ENCODE peak calls at places on chromosomes 16 and 17, in eight cellular contexts. O is CD4-positive, alpha-beta memory T cell; B is Caco-2; I is A549; H is CD8-positive, alpha-beta memory T cell; S is mucosa of descending colon; V is H9; M is transverse colon. X is an unnamed sample. For H3K4me1, the result is how much of the 10 kb centered on the place peaks cover.

GRCh38 chr17:32269377-32269776 is 3.7 kb downstream of the RHBDL3 start:
- DNase-seq in O (no peak), B (no peak), I (no peak), H (no peak), S (no peak), V (no peak), M (no peak), X (peak)

GRCh38 chr17:39653662-39654331 is 11.4 kb upstream of the TCAP start:
- DNase-seq in O (peak), B (no peak), I (peak), H (peak), S (peak), V (peak), M (peak), X (peak)

GRCh38 chr16:64773184-64773583 is 348.7 kb downstream of the CDH11 start:
- DNase-seq in O (no peak), B (no peak), I (no peak), H (no peak), S (no peak), V (no peak), M (no peak), X (no peak)

GRCh38 chr17:81295678-81296381 is 723 bp upstream of the SLC38A10 start:
- DNase-seq in O (peak), B (peak), I (peak), H (peak), S (peak), V (peak), M (peak), X (no peak)

GRCh38 chr16:9050102-9050830 is 41.2 kb upstream of the HAPSTR1 start:
- DNase-seq in O (no peak), B (no peak), I (no peak), H (peak), S (no peak), V (peak), M (no peak), X (no peak)

GRCh38 chr16:85673529-85674417 is 15.0 kb downstream of the GINS2 start:
- DNase-seq in O (no peak), B (no peak), I (no peak), H (no peak), S (no peak), V (no peak), M (no peak), X (peak)

GRCh38 chr17:5921919-5922318 is 148.3 kb upstream of the WSCD1 start:
- DNase-seq in O (no peak), B (no peak), I (peak), H (no peak), S (no peak), V (no peak), M (no peak), X (no peak)

GRCh38 chr17:50053654-50053960 is 2.3 kb upstream of the ITGA3 start:
- DNase-seq in O (no peak), B (no peak), I (no peak), H (no peak), S (no peak), V (no peak), M (no peak), X (no peak)

GRCh38 chr16:80627108-80627507 is 86.3 kb downstream of the DYNLRB2 start:
- DNase-seq in O (no peak), B (no peak), I (no peak), H (no peak), S (no peak), V (no peak), M (no peak), X (no peak)

GRCh38 chr16:75466760-75467159 is 2.3 kb upstream of the TMEM170A start:
- DNase-seq in O (no peak), B (no peak), I (no peak), H (no peak), S (no peak), V (no peak), M (no peak), X (no peak)

GRCh38 chr17:76251478-76252039 is 11.3 kb upstream of the RNF157 start:
- DNase-seq in O (no peak), B (no peak), I (no peak), H (no peak), S (peak), V (no peak), M (no peak), X (no peak)

GRCh38 chr17:56172517-56172982 is 19.3 kb downstream of the ANKFN1 start:
- DNase-seq in O (no peak), B (no peak), I (no peak), H (no peak), S (no peak), V (peak), M (no peak), X (no peak)

GRCh38 chr16:31542763-31543162 is 15.1 kb downstream of the AHSP start:
- DNase-seq in O (no peak), B (no peak), I (no peak), H (no peak), S (no peak), V (no peak), M (no peak), X (no peak)

GRCh38 chr16:27472091-27473020 is 70.4 kb downstream of the IL21R start:
- DNase-seq in O (no peak), B (no peak), I (no peak), H (no peak), S (peak), V (no peak), M (no peak), X (no peak)

GRCh38 chr17:61499632-61500031 is 47.4 kb downstream of the TBX4 start:
- DNase-seq in O (no peak), B (no peak), I (no peak), H (no peak), S (no peak), V (no peak), M (no peak), X (no peak)

GRCh38 chr17:58280480-58281217 is at the start of gene MPO:
- DNase-seq in O (no peak), B (no peak), I (no peak), H (no peak), S (no peak), V (no peak), M (no peak), X (no peak)

GRCh38 chr16:19595043-19595767 is 39.7 kb downstream of the VPS35L start:
- DNase-seq in O (no peak), B (peak), I (peak), H (no peak), S (no peak), V (no peak), M (no peak), X (peak)

GRCh38 chr17:9467518-9467917 is 108.1 kb downstream of the STX8 start:
- DNase-seq in O (no peak), B (no peak), I (no peak), H (no peak), S (no peak), V (peak), M (no peak), X (no peak)

GRCh38 chr16:79593074-79593531 is 7.4 kb downstream of the MAF start:
- DNase-seq in O (no peak), B (no peak), I (no peak), H (no peak), S (no peak), V (no peak), M (no peak), X (no peak)

GRCh38 chr16:361341-361871 is 8.9 kb upstream of the AXIN1 start:
- DNase-seq in O (no peak), B (no peak), I (no peak), H (no peak), S (peak), V (no peak), M (no peak), X (no peak)

GRCh38 chr16:85181739-85182129 is 69.5 kb upstream of the CIBAR2 start:
- DNase-seq in O (no peak), B (no peak), I (no peak), H (no peak), S (no peak), V (no peak), M (no peak), X (no peak)

GRCh38 chr17:44606658-44607057 is 49.4 kb downstream of the FZD2 start:
- DNase-seq in O (no peak), B (no peak), I (no peak), H (no peak), S (no peak), V (no peak), M (no peak), X (no peak)

GRCh38 chr16:87489434-87490045 is 3.3 kb downstream of the ZCCHC14 start:
- DNase-seq in O (no peak), B (no peak), I (no peak), H (no peak), S (no peak), V (no peak), M (no peak), X (no peak)

GRCh38 chr17:76735586-76736348 is 1.4 kb downstream of the SRSF2 start:
- DNase-seq in O (no peak), B (no peak), I (no peak), H (no peak), S (no peak), V (no peak), M (no peak), X (no peak)

GRCh38 chr17:77510133-77510796 is 369.5 kb downstream of the SEC14L1 start:
- DNase-seq in O (no peak), B (no peak), I (no peak), H (no peak), S (no peak), V (no peak), M (no peak), X (no peak)

GRCh38 chr17:65783845-65784334 is 222.4 kb upstream of the AXIN2 start:
- DNase-seq in O (no peak), B (no peak), I (peak), H (no peak), S (no peak), V (no peak), M (peak), X (no peak)

GRCh38 chr16:4580245-4580644 is 24.1 kb downstream of the C16orf96 start:
- DNase-seq in O (no peak), B (no peak), I (no peak), H (no peak), S (no peak), V (no peak), M (no peak), X (no peak)

GRCh38 chr16:78310990-78311561 is 211.6 kb downstream of the WWOX start:
- DNase-seq in O (no peak), B (no peak), I (no peak), H (no peak), S (no peak), V (peak), M (no peak), X (no peak)

GRCh38 chr16:70691223-70692129 is 5.6 kb upstream of the MTSS2 start:
- DNase-seq in O (no peak), B (no peak), I (no peak), H (no peak), S (peak), V (no peak), M (peak), X (peak)

GRCh38 chr16:51919736-51920135 is 627.2 kb downstream of the TOX3 start:
- DNase-seq in O (no peak), B (no peak), I (no peak), H (no peak), S (no peak), V (no peak), M (no peak), X (no peak)

GRCh38 chr17:58385359-58385899 is 31.9 kb downstream of the RNF43 start:
- DNase-seq in O (no peak), B (no peak), I (no peak), H (no peak), S (no peak), V (no peak), M (no peak), X (no peak)

GRCh38 chr16:77995843-77996455 is 26.4 kb upstream of the CLEC3A start:
- DNase-seq in O (no peak), B (no peak), I (no peak), H (no peak), S (no peak), V (peak), M (no peak), X (no peak)

GRCh38 chr16:1398826-1399581 is 15.5 kb downstream of the UNKL start:
- DNase-seq in O (no peak), B (no peak), I (no peak), H (no peak), S (no peak), V (no peak), M (no peak), X (no peak)

GRCh38 chr17:83187782-83188311 is 108.4 kb downstream of the METRNL start:
- DNase-seq in O (no peak), B (no peak), I (no peak), H (no peak), S (no peak), V (peak), M (no peak), X (no peak)
- H3K4me1 ChIP-seq in O (under half), B (under half), I (under half), H (under half), S (under half), V (under half), M (under half), X (under half)

GRCh38 chr16:83901101-83901500 is 2.2 kb downstream of the MLYCD start:
- DNase-seq in O (no peak), B (no peak), I (no peak), H (no peak), S (no peak), V (no peak), M (no peak), X (no peak)
- H3K4me1 ChIP-seq in O (under half), B (under half), I (under half), H (under half), S (under half), V (under half), M (under half), X (under half)

DNA sequence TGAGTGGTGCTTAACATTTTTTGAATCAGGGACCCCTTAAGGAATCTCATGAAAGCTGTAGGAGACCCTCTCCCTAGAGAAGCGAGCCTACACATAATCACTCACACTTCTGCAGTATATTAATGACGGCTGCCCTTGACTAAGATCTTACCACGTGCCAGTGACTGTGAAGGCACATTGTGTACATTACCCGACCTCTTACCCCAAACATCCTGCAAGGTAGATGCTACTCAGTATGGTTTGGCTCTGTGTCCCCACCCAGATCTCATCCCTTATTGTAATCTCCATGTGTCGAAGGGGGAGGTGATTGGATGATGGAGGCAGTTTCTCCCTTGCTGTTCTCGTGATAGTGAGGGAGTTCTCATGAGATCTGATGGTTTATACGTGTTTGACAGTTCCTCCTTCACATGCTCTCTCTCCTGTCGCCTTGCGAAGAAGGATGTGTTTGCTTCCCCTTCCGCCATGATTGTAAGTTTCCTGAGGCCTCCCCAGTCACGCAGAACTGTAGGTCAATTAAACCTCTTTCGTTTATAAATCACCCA is 54.2 kb downstream of the RTN4RL1 start:
- DNase-seq in O (no peak), B (no peak), I (no peak), H (no peak), S (no peak), V (no peak), M (no peak), X (no peak)
- H3K4me1 ChIP-seq in O (under half), B (under half), I (under half), H (under half), S (under half), V (under half), M (under half), X (under half)

GRCh38 chr16:68382296-68382718 is 66.0 kb downstream of the SMPD3 start:
- DNase-seq in O (no peak), B (no peak), I (peak), H (no peak), S (peak), V (peak), M (peak), X (no peak)

GRCh38 chr16:68385371-68385770 is 62.9 kb downstream of the SMPD3 start:
- DNase-seq in O (no peak), B (no peak), I (no peak), H (no peak), S (no peak), V (no peak), M (no peak), X (no peak)

GRCh38 chr16:68383858-68384257 is 64.5 kb downstream of the SMPD3 start:
- DNase-seq in O (no peak), B (no peak), I (no peak), H (no peak), S (no peak), V (no peak), M (no peak), X (no peak)

GRCh38 chr16:68386628-68387027 is 61.7 kb downstream of the SMPD3 start:
- DNase-seq in O (no peak), B (peak), I (no peak), H (no peak), S (peak), V (no peak), M (peak), X (no peak)

GRCh38 chr16:68384293-68385255 is 63.7 kb downstream of the SMPD3 start:
- DNase-seq in O (no peak), B (no peak), I (no peak), H (no peak), S (no peak), V (peak), M (no peak), X (no peak)
- H3K4me1 ChIP-seq in O (under half), B (under half), I (under half), H (under half), S (under half), V (under half), M (under half), X (under half)

GRCh38 chr16:50273382-50273690 is 7.0 kb downstream of the ADCY7 start:
- DNase-seq in O (no peak), B (no peak), I (no peak), H (no peak), S (peak), V (no peak), M (no peak), X (peak)

GRCh38 chr16:50271148-50272041 is 5.0 kb downstream of the ADCY7 start:
- DNase-seq in O (no peak), B (no peak), I (no peak), H (no peak), S (peak), V (no peak), M (no peak), X (no peak)

GRCh38 chr16:50270510-50271147 is 4.3 kb downstream of the ADCY7 start:
- DNase-seq in O (no peak), B (no peak), I (no peak), H (no peak), S (peak), V (no peak), M (no peak), X (no peak)

GRCh38 chr16:50272687-50273381 is 6.5 kb downstream of the ADCY7 start:
- DNase-seq in O (no peak), B (no peak), I (no peak), H (no peak), S (peak), V (no peak), M (no peak), X (no peak)

DNA sequence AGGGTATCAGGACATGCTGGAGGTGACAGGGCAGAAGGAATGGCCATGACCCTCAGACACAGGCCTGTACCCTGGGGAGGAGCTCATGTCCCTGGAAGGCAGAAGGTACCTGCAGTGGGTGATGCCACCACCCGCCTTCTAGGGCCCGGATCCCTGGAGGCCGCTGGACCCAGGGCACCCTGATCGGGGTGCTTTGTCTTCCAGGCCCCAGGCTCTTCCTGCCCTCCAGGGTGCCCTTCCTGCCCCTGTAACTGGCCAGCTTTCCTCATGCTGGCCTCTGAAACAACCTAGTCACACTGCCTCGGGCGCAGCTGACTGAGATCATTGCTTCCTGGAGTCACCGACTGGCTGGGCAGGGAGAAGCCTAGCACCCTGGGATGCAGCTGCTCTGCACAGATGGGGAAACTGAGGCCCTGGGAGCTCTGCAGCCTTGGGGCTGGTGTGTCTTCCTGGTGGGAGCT is 5.8 kb downstream of the ADCY7 start:
- DNase-seq in O (no peak), B (no peak), I (no peak), H (no peak), S (peak), V (no peak), M (no peak), X (no peak)
- H3K4me1 ChIP-seq in O (half or more), B (under half), I (under half), H (half or more), S (under half), V (under half), M (under half), X (under half)

DNA sequence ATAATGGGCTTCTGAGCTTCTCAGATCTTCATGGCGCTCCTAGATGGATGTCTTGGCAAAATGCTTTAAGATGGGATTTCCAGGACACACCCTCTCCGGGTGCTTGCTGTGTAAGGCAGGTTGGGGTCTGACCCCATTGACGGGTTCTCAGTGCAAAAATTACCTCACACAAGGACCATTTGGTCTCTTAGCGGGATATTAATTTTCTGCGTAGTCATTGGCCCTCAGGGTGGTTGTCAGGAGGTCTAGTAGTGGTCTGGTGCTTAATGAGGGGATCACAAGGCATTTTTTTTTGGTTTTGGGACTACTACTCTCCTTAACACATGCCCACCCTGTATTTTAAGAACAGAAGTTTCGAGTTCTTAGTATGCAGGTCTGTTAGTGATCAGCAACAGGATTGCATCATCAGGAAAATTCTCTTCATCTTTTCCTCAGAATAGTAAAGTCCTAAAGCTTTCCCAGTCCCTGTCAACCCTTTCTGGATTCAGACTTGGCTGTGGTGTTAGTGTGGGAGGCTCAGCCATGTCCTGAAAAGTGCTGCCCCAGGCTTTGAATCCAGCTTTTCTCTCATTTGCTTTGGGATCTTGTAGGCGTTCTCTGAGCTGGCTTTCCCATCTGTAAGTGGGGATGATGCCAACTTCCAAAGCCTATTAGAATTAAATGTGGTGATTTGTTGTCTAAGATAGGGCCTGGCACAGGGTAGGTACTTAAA is 2.8 kb downstream of the ALKBH5 start:
- DNase-seq in O (no peak), B (no peak), I (no peak), H (no peak), S (no peak), V (no peak), M (no peak), X (no peak)
- H3K4me1 ChIP-seq in O (half or more), B (under half), I (half or more), H (half or more), S (half or more), V (under half), M (half or more), X (half or more)

DNA sequence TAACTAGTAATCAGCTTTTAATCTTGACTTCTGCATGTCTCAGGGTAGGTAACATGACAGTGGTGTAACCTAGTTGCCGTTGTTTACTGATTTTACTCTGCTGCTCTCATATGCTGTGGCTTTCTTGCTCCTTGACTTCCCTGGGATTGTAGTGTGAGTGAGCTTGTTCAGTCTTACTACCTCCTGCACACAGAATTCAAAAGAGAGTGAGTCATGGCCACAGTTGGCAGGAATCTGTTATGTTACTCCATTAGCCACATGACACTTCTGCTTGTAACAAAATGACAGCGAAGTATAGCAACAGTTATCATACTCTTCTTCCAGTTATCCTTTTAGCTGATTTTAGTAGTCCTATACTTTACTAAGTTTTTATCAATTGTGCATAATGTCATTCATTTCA is 18.8 kb downstream of the TNRC6A start:
- DNase-seq in O (no peak), B (no peak), I (peak), H (no peak), S (no peak), V (no peak), M (no peak), X (peak)
- H3K4me1 ChIP-seq in O (half or more), B (under half), I (under half), H (half or more), S (under half), V (under half), M (under half), X (half or more)

X was measured in heart left ventricle.